ENCODE peak calls at places on chromosomes 6 and 20, in eight cellular contexts. One of them, this sample, is unnamed.

GRCh38 chr6:161133973-161134372 is 139.9 kb downstream of the AGPAT4 start:
- DNase-seq in tibial nerve: no peak
- DNase-seq in upper lobe of left lung: no peak
- DNase-seq in endothelial cell of umbilical vein: no peak
- DNase-seq in ovary: no peak
- DNase-seq in suprapubic skin: no peak
- DNase-seq in heart left ventricle: no peak
- DNase-seq in erythroblast: no peak
- DNase-seq in this sample: no peak

GRCh38 chr6:149846321-149846720 is 17.8 kb downstream of the LRP11 start:
- DNase-seq in erythroblast: no peak
- DNase-seq in ovary: no peak
- DNase-seq in upper lobe of left lung: peak
- DNase-seq in endothelial cell of umbilical vein: no peak
- DNase-seq in tibial nerve: no peak
- DNase-seq in suprapubic skin: peak
- DNase-seq in heart left ventricle: no peak
- DNase-seq in this sample: no peak

GRCh38 chr6:16684195-16684689 is 77.0 kb downstream of the ATXN1 start:
- DNase-seq in erythroblast: no peak
- DNase-seq in tibial nerve: no peak
- DNase-seq in upper lobe of left lung: peak
- DNase-seq in ovary: no peak
- DNase-seq in heart left ventricle: no peak
- DNase-seq in endothelial cell of umbilical vein: no peak
- DNase-seq in suprapubic skin: no peak
- DNase-seq in this sample: no peak

GRCh38 chr6:103617642-103618041 is 1242.1 kb downstream of the HACE1 start:
- DNase-seq in ovary: no peak
- DNase-seq in endothelial cell of umbilical vein: no peak
- DNase-seq in upper lobe of left lung: no peak
- DNase-seq in erythroblast: no peak
- DNase-seq in heart left ventricle: no peak
- DNase-seq in suprapubic skin: no peak
- DNase-seq in tibial nerve: no peak
- DNase-seq in this sample: no peak

GRCh38 chr6:166800110-166800509 is 156.2 kb downstream of the RNASET2 start:
- DNase-seq in suprapubic skin: no peak
- DNase-seq in endothelial cell of umbilical vein: no peak
- DNase-seq in ovary: no peak
- DNase-seq in upper lobe of left lung: no peak
- DNase-seq in heart left ventricle: no peak
- DNase-seq in erythroblast: no peak
- DNase-seq in tibial nerve: no peak
- DNase-seq in this sample: no peak

GRCh38 chr6:159943101-159943632 is 25.7 kb upstream of the IGF2R start:
- DNase-seq in ovary: no peak
- DNase-seq in heart left ventricle: no peak
- DNase-seq in endothelial cell of umbilical vein: no peak
- DNase-seq in suprapubic skin: no peak
- DNase-seq in upper lobe of left lung: peak
- DNase-seq in erythroblast: no peak
- DNase-seq in tibial nerve: peak
- DNase-seq in this sample: no peak

GRCh38 chr6:140264451-140264850 is 890.0 kb upstream of the CITED2 start:
- DNase-seq in endothelial cell of umbilical vein: no peak
- DNase-seq in erythroblast: no peak
- DNase-seq in tibial nerve: no peak
- DNase-seq in ovary: no peak
- DNase-seq in suprapubic skin: no peak
- DNase-seq in upper lobe of left lung: no peak
- DNase-seq in heart left ventricle: no peak
- DNase-seq in this sample: no peak

GRCh38 chr20:52303281-52303950 is 111.8 kb upstream of the ZFP64 start:
- DNase-seq in upper lobe of left lung: no peak
- DNase-seq in endothelial cell of umbilical vein: no peak
- DNase-seq in suprapubic skin: no peak
- DNase-seq in heart left ventricle: no peak
- DNase-seq in tibial nerve: no peak
- DNase-seq in ovary: no peak
- DNase-seq in erythroblast: no peak
- DNase-seq in this sample: no peak

GRCh38 chr6:3306848-3307247 is 48.1 kb downstream of the PSMG4 start:
- DNase-seq in tibial nerve: no peak
- DNase-seq in upper lobe of left lung: no peak
- DNase-seq in heart left ventricle: no peak
- DNase-seq in ovary: no peak
- DNase-seq in suprapubic skin: peak
- DNase-seq in endothelial cell of umbilical vein: no peak
- DNase-seq in erythroblast: no peak
- DNase-seq in this sample: no peak

GRCh38 chr20:50415516-50416268 is 94.5 kb upstream of the PTPN1 start:
- DNase-seq in ovary: peak
- DNase-seq in suprapubic skin: peak
- DNase-seq in erythroblast: no peak
- DNase-seq in tibial nerve: peak
- DNase-seq in endothelial cell of umbilical vein: peak
- DNase-seq in upper lobe of left lung: peak
- DNase-seq in heart left ventricle: peak
- DNase-seq in this sample: peak

GRCh38 chr6:114404339-114404955 is 61.6 kb upstream of the HS3ST5 start:
- DNase-seq in upper lobe of left lung: no peak
- DNase-seq in endothelial cell of umbilical vein: no peak
- DNase-seq in tibial nerve: no peak
- DNase-seq in ovary: no peak
- DNase-seq in suprapubic skin: no peak
- DNase-seq in heart left ventricle: no peak
- DNase-seq in erythroblast: no peak
- DNase-seq in this sample: no peak
- TF ChIP-seq POLR2A in upper lobe of left lung: no peak
- TF ChIP-seq POLR2A in endothelial cell of umbilical vein: no peak
- TF ChIP-seq POLR2A in tibial nerve: no peak
- TF ChIP-seq POLR2A in ovary: no peak
- TF ChIP-seq POLR2A in suprapubic skin: no peak
- TF ChIP-seq POLR2A in heart left ventricle: no peak
- TF ChIP-seq POLR2A in erythroblast: no peak
- TF ChIP-seq POLR2A in this sample: no peak

DNA sequence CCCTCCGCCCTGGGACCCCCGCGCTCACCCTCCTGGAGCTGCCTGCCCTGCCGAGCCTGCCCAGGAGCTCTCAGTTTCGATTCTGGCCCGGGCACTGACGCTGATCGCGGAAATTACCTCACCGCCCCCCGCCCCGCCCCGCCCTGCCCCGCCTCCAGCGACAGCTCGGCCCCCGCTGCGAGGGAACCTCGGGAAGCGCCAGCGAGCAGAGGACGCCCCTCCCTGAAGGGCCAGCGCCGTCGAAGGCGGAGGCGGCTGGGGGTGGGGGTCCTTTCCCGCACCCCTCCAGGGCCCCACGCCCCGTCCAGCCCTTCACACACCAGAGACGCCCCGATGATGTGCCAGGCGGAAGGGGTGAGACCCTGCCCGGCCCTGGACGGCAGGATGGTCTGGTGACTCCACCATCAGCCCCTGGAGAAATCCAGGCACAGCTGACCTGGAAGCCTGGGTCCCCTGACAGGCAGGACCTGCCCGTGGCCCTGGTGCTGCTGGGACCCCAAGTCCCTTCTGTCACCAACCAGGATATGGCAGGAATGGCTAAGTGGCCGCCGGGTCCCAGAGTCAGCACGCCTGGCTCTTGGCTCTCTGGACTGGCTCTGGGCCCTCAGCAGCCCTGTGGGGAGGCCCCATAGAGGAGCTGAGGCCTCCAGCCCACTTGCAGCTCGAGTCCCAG is at the start of gene HELZ2:
- DNase-seq in heart left ventricle: peak
- DNase-seq in suprapubic skin: peak
- DNase-seq in tibial nerve: peak
- DNase-seq in upper lobe of left lung: peak
- DNase-seq in endothelial cell of umbilical vein: peak
- DNase-seq in erythroblast: peak
- DNase-seq in ovary: peak
- DNase-seq in this sample: peak
- TF ChIP-seq POLR2A in heart left ventricle: no peak
- TF ChIP-seq POLR2A in suprapubic skin: no peak
- TF ChIP-seq POLR2A in tibial nerve: no peak
- TF ChIP-seq POLR2A in upper lobe of left lung: no peak
- TF ChIP-seq POLR2A in endothelial cell of umbilical vein: peak
- TF ChIP-seq POLR2A in erythroblast: no peak
- TF ChIP-seq POLR2A in ovary: no peak
- TF ChIP-seq POLR2A in this sample: peak

GRCh38 chr20:37405351-37405897 is 59.5 kb downstream of the SRC start:
- DNase-seq in upper lobe of left lung: no peak
- DNase-seq in tibial nerve: no peak
- DNase-seq in endothelial cell of umbilical vein: no peak
- DNase-seq in erythroblast: no peak
- DNase-seq in suprapubic skin: no peak
- DNase-seq in heart left ventricle: no peak
- DNase-seq in ovary: no peak
- DNase-seq in this sample: no peak
- TF ChIP-seq POLR2A in upper lobe of left lung: no peak
- TF ChIP-seq POLR2A in tibial nerve: no peak
- TF ChIP-seq POLR2A in endothelial cell of umbilical vein: no peak
- TF ChIP-seq POLR2A in erythroblast: no peak
- TF ChIP-seq POLR2A in suprapubic skin: no peak
- TF ChIP-seq POLR2A in heart left ventricle: no peak
- TF ChIP-seq POLR2A in ovary: no peak
- TF ChIP-seq POLR2A in this sample: no peak

DNA sequence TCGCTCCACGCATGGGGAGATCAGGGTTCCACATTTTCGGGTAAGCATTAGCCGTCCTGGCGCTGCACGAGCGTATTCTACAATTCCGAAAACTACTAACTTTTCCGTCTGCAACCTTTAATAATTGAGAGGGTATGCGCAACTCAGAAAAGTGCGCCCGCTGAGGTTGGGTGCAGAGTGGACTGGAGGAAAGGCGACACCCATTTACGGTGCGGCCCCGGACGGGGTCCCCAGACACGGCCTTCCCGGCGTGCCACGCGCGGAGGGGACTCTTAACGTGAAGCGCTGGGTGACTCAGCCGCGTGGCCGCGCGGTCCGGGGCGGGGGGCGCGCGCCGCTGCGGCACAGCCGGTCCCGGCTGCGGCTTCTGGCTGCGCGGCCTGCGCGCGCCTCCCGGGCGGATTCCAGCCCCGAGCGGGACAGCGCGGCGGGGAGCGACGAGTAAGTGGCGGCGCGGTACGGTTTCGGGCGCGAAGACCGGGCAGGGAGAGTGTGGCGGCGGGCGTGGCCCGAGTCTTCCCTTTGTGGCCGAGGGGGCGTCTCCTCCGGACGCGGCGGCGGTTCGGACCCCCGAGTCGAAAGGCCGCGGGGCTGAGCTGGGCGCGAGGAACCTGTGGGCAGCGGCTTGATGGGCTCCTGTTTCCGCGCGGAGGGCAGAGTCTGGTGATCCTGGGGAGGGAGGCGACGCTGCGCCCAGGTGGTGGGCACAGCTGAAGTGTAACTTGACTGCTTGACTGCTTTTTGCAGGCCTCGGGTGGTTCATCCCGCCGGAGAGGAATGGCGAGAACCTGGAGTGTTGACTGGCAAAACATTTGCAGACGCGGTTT is at the start of the genes KCTD20 and PXT1:
- DNase-seq in endothelial cell of umbilical vein: peak
- DNase-seq in upper lobe of left lung: peak
- DNase-seq in ovary: peak
- DNase-seq in erythroblast: peak
- DNase-seq in suprapubic skin: peak
- DNase-seq in tibial nerve: peak
- DNase-seq in heart left ventricle: peak
- DNase-seq in this sample: peak
- TF ChIP-seq POLR2A in endothelial cell of umbilical vein: peak
- TF ChIP-seq POLR2A in upper lobe of left lung: no peak
- TF ChIP-seq POLR2A in ovary: peak
- TF ChIP-seq POLR2A in erythroblast: peak
- TF ChIP-seq POLR2A in suprapubic skin: peak
- TF ChIP-seq POLR2A in tibial nerve: peak
- TF ChIP-seq POLR2A in heart left ventricle: peak
- TF ChIP-seq POLR2A in this sample: peak

GRCh38 chr6:87921034-87921433 is 126.6 kb upstream of the SPACA1 start:
- DNase-seq in endothelial cell of umbilical vein: no peak
- DNase-seq in upper lobe of left lung: no peak
- DNase-seq in erythroblast: no peak
- DNase-seq in tibial nerve: no peak
- DNase-seq in heart left ventricle: no peak
- DNase-seq in suprapubic skin: no peak
- DNase-seq in ovary: no peak
- DNase-seq in this sample: no peak

GRCh38 chr6:87923389-87924050 is 124.1 kb upstream of the SPACA1 start:
- DNase-seq in erythroblast: no peak
- DNase-seq in suprapubic skin: no peak
- DNase-seq in upper lobe of left lung: no peak
- DNase-seq in tibial nerve: no peak
- DNase-seq in heart left ventricle: no peak
- DNase-seq in ovary: no peak
- DNase-seq in endothelial cell of umbilical vein: no peak
- DNase-seq in this sample: no peak

GRCh38 chr6:87922947-87923330 is 124.7 kb upstream of the SPACA1 start:
- DNase-seq in ovary: no peak
- DNase-seq in heart left ventricle: no peak
- DNase-seq in erythroblast: no peak
- DNase-seq in endothelial cell of umbilical vein: no peak
- DNase-seq in suprapubic skin: no peak
- DNase-seq in upper lobe of left lung: peak
- DNase-seq in tibial nerve: no peak
- DNase-seq in this sample: no peak

GRCh38 chr6:87920245-87920644 is 127.4 kb upstream of the SPACA1 start:
- DNase-seq in erythroblast: no peak
- DNase-seq in tibial nerve: no peak
- DNase-seq in ovary: no peak
- DNase-seq in suprapubic skin: no peak
- DNase-seq in heart left ventricle: no peak
- DNase-seq in endothelial cell of umbilical vein: no peak
- DNase-seq in upper lobe of left lung: no peak
- DNase-seq in this sample: no peak

DNA sequence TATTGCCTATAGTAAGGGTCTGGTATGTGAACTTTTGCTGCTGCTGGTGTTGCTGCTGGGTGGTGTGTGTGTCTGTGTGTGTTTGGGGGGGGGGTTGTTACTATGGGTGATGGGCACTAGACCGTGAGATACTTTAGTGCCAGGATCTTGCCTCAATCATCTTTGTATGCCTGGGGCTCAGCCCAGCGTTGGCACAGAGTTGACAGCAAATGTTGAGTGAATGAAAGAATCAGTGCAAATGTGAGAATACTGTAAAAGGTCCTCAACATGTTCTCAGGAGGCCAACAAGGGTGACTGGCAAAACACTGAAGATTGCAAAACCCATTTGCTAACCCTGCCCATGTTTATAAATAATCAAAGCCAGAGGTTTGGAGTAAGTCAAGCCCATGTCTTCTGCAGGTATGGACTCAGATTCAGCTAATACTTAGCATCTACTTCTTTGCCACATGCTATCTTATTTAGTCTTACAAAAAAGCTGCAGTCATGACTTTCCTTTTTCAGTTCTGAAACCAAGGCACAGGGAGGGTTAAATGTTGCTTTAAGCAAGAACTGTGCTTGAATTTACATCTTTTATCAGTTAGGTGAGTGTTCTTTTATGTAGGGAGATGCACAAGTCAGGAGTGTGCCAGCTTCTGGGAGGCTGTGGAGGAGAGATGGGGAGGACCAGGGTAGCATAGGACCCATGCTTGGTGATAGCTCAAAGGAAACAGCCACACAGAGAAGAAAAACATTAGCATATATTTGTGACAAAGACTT is 125.3 kb upstream of the SPACA1 start:
- DNase-seq in ovary: no peak
- DNase-seq in tibial nerve: no peak
- DNase-seq in upper lobe of left lung: no peak
- DNase-seq in suprapubic skin: no peak
- DNase-seq in erythroblast: no peak
- DNase-seq in heart left ventricle: no peak
- DNase-seq in endothelial cell of umbilical vein: no peak
- DNase-seq in this sample: no peak
- TF ChIP-seq POLR2A in ovary: no peak
- TF ChIP-seq POLR2A in tibial nerve: no peak
- TF ChIP-seq POLR2A in upper lobe of left lung: no peak
- TF ChIP-seq POLR2A in suprapubic skin: no peak
- TF ChIP-seq POLR2A in erythroblast: no peak
- TF ChIP-seq POLR2A in heart left ventricle: no peak
- TF ChIP-seq POLR2A in endothelial cell of umbilical vein: no peak
- TF ChIP-seq POLR2A in this sample: no peak

This sample was measured in H54.